ENCODE peak calls at places on chromosomes 2 and 18, in nine cellular contexts. L is kidney, Y is IMR-90, J is heart right ventricle, Q is fibroblast of mammary gland, S is upper lobe of right lung, E is glutamatergic neuron, C is GM10248, B is fibroblast of pulmonary artery. F is an unnamed sample.

GRCh38 chr2:226795281-226796011 is 4.2 kb downstream of the IRS1 start:
- DNase-seq in S (peak), Y (peak), C (no peak), Q (peak), B (no peak), E (no peak), L (peak), J (peak), F (no peak)

GRCh38 chr2:165795011-165795410 is 964 bp upstream of the GALNT3 start:
- DNase-seq in E (no peak), J (no peak), B (no peak), L (no peak), C (no peak), Y (peak), S (no peak), Q (no peak), F (no peak)

GRCh38 chr18:12015697-12016062 is 34.4 kb downstream of the IMPA2 start:
- DNase-seq in Q (peak), Y (peak), L (peak), C (no peak), S (peak), B (no peak), J (peak), E (no peak), F (peak)

GRCh38 chr2:196276421-196276820 is 105.0 kb upstream of the STK17B start:
- DNase-seq in B (no peak), Q (no peak), S (no peak), C (no peak), Y (no peak), L (no peak), J (no peak), E (no peak), F (no peak)

GRCh38 chr2:64453710-64454315 is at the start of gene LGALSL:
- DNase-seq in E (peak), C (peak), J (peak), B (peak), Q (no peak), Y (peak), L (peak), S (peak), F (peak)

GRCh38 chr2:191636586-191636985 is 41.4 kb upstream of the NABP1 start:
- DNase-seq in Y (no peak), S (no peak), J (no peak), Q (no peak), B (no peak), C (no peak), L (no peak), E (no peak), F (no peak)

GRCh38 chr2:46230115-46230571 is 67.1 kb upstream of the EPAS1 start:
- DNase-seq in Y (no peak), C (peak), J (peak), S (peak), B (no peak), Q (no peak), E (no peak), L (no peak), F (no peak)

GRCh38 chr2:151237422-151238012 is 24.1 kb downstream of the RBM43 start:
- DNase-seq in L (no peak), Q (peak), S (no peak), Y (peak), C (no peak), E (no peak), J (no peak), B (no peak), F (no peak)

GRCh38 chr2:241620419-241620769 is 16.6 kb downstream of the THAP4 start:
- DNase-seq in S (no peak), E (no peak), C (no peak), J (no peak), B (no peak), L (no peak), Y (peak), Q (peak), F (no peak)

GRCh38 chr2:112712903-112713584 is 7.8 kb upstream of the NT5DC4 start:
- DNase-seq in Y (peak), B (peak), J (no peak), L (no peak), Q (peak), E (no peak), C (no peak), S (no peak), F (no peak)

GRCh38 chr2:152413228-152414030 is 78.5 kb downstream of the FMNL2 start:
- DNase-seq in L (no peak), B (peak), Y (no peak), Q (no peak), C (no peak), J (no peak), E (no peak), S (no peak), F (no peak)

GRCh38 chr2:86764661-86765307 is 25.9 kb downstream of the CD8A start:
- DNase-seq in L (no peak), B (peak), E (no peak), S (no peak), Q (peak), J (no peak), C (peak), Y (peak), F (no peak)

GRCh38 chr2:183495589-183496267 is 371.5 kb downstream of the NUP35 start:
- DNase-seq in C (peak), Q (no peak), L (no peak), E (no peak), B (no peak), S (no peak), J (no peak), Y (no peak), F (no peak)

GRCh38 chr18:13672657-13673056 is 53.7 kb downstream of the FAM210A start:
- DNase-seq in B (no peak), L (no peak), S (no peak), J (no peak), Q (no peak), Y (no peak), E (no peak), C (no peak), F (no peak)

GRCh38 chr18:79869591-79870368 is 72.0 kb downstream of the KCNG2 start:
- DNase-seq in B (no peak), C (no peak), S (peak), Y (no peak), J (no peak), L (no peak), Q (no peak), E (no peak), F (no peak)

GRCh38 chr2:104656496-104657310 is 197.2 kb upstream of the POU3F3 start:
- DNase-seq in Y (no peak), B (no peak), J (peak), S (no peak), L (no peak), E (peak), Q (no peak), C (no peak), F (no peak)

GRCh38 chr2:95385570-95385984 is 16.9 kb upstream of the FAHD2A start:
- DNase-seq in S (peak), C (no peak), L (peak), E (no peak), Y (no peak), Q (no peak), J (no peak), B (no peak), F (no peak)
- TF ChIP-seq CTCF in S (no peak), C (no peak), L (no peak), E (no peak), Y (no peak), Q (no peak), J (no peak), B (no peak), F (no peak)

DNA sequence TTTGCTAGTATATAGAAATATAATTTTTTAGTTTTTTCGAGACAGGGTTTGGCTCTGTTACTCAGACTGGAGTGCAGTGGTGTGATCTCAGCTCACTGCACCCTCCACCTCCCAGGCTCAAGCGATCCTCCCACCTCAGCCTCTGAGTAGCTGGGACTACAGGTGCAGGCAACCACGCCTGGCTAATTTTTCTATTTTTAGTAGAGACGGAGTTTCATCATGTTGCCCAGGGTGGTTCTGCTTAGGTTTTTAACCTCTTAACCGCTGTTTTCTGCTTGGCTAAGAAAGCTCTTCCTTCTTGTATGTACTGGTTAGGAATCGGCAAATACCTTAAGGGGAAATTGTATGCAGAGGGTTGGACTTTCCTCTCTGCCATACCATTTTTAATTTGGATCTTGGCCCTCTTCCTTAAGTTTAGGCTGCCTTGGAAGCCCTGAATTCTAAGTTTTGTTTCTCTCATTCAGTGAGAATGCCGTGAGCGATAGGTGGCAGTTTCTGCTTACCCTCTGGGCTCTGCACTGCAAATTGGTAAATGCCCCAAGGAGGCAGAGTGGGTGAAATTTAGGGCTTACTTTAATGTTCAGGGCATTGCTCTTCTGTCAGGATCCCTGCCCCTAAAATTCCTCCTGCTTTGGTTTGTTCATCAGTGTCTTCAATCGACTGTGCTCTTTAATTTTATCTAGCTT is 32.3 kb downstream of the EML6 start:
- DNase-seq in B (no peak), S (no peak), Y (no peak), L (no peak), J (no peak), C (peak), Q (no peak), E (no peak), F (no peak)
- TF ChIP-seq CTCF in B (no peak), S (no peak), Y (no peak), L (no peak), J (no peak), C (peak), Q (no peak), E (no peak), F (no peak)

GRCh38 chr2:189763908-189764661 is 1.5 kb upstream of the OSGEPL1 start:
- DNase-seq in E (no peak), B (peak), J (no peak), C (no peak), Q (peak), Y (peak), S (no peak), L (no peak), F (no peak)

GRCh38 chr2:189762229-189762550 is 402 bp downstream of the OSGEPL1 start:
- DNase-seq in C (no peak), L (no peak), B (no peak), Y (no peak), J (no peak), S (no peak), Q (no peak), E (no peak), F (no peak)

DNA sequence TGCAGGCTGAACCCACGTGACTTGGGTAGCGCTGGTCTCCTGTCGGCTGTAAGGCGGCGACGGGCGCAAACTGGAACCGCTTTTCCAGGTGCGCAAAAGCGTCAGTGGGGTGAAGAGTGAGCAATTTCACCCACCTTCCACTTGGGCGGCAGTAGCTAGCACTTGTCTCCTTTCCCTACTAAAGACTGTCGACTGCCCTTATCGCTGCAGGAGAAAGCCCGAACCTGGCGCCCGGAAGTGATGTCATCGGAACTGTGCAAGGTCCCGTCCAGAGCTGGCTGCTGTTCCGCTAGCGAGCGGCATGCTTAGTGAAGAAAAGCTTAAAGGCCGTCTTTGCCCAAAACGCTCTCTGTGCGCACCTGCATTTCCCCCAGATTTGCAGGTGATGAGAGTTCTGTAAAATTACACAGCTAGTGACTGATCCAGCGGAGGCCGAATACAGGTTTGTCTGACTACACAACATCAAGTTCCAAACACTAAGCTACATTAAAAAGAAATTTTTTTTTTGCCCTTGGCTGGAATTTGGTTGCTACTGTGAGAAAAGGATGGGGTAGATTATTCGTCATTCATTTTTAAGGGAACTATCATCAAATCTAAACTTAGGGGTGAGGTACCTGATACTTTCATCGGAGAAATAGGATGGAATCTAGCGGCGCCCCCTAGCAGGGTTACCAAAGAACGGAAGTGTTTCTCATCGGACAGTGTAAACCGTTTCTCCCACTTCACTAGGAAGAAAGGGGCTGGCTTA is at the start of gene OSGEPL1:
- DNase-seq in C (peak), Q (peak), L (peak), J (peak), Y (peak), E (peak), B (peak), S (peak), F (peak)
- TF ChIP-seq CTCF in C (peak), Q (peak), L (peak), J (peak), Y (peak), E (peak), B (peak), S (peak), F (peak)

GRCh38 chr18:39238951-39239350 is 1673.4 kb upstream of the CELF4 start:
- DNase-seq in B (no peak), Q (no peak), J (no peak), Y (no peak), S (no peak), C (no peak), E (no peak), L (no peak), F (no peak)

GRCh38 chr18:39244242-39244641 is 1678.6 kb upstream of the CELF4 start:
- DNase-seq in L (no peak), C (no peak), Q (no peak), Y (no peak), E (no peak), S (no peak), B (no peak), J (no peak), F (no peak)

GRCh38 chr18:39241534-39241933 is 1675.9 kb upstream of the CELF4 start:
- DNase-seq in C (no peak), B (no peak), Y (no peak), S (no peak), Q (no peak), E (no peak), L (no peak), J (no peak), F (no peak)
- TF ChIP-seq CTCF in C (no peak), B (no peak), Y (no peak), S (no peak), Q (no peak), E (no peak), L (no peak), J (no peak), F (no peak)

GRCh38 chr18:32461704-32462272 is 8.9 kb downstream of the GAREM1 start:
- DNase-seq in C (no peak), J (no peak), B (no peak), L (no peak), Q (peak), E (no peak), S (no peak), Y (peak), F (no peak)
- TF ChIP-seq CTCF in C (no peak), J (no peak), B (no peak), L (no peak), Q (peak), E (peak), S (peak), Y (peak), F (peak)

GRCh38 chr2:127422631-127423475 is 4.6 kb downstream of the PROC start:
- DNase-seq in Q (no peak), B (no peak), Y (no peak), L (no peak), E (peak), S (peak), J (no peak), C (no peak), F (no peak)
- TF ChIP-seq CTCF in Q (no peak), B (no peak), Y (no peak), L (no peak), E (no peak), S (no peak), J (no peak), C (no peak), F (no peak)

DNA sequence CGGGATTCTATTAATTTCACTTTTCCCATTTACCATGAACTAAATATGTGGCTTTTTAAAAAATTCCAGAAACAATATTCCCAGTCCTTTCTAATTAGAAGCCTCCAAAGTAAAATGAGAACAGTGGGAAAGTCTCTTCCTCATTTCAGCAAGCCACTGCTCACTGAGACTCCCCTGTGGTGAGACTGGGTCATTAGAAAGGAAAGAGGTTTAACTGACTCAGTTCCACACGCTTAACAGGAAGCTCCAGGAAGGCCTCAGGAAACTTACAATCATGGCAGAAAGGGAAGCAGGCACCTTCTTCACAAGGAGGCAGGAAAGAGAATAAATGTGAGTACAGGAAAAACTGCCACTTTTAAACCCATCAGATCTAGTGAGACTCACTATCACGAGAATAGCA is 258.9 kb upstream of the CHAC2 start:
- DNase-seq in C (no peak), B (no peak), E (no peak), Q (peak), L (no peak), Y (peak), J (no peak), S (no peak), F (no peak)
- TF ChIP-seq CTCF in C (no peak), B (no peak), E (no peak), Q (no peak), L (no peak), Y (no peak), J (no peak), S (no peak), F (peak)

GRCh38 chr18:76923485-76924085 is 101.2 kb downstream of the ZNF236 start:
- DNase-seq in C (no peak), Y (peak), B (peak), L (no peak), J (no peak), E (peak), S (no peak), Q (peak), F (no peak)
- TF ChIP-seq CTCF in C (peak), Y (peak), B (peak), L (peak), J (peak), E (peak), S (no peak), Q (peak), F (peak)

GRCh38 chr2:210227689-210228088 is 2.4 kb upstream of the ACADL start:
- DNase-seq in B (no peak), S (no peak), L (no peak), C (no peak), Q (no peak), Y (no peak), J (no peak), E (no peak), F (no peak)

GRCh38 chr2:210228586-210228985 is 3.3 kb upstream of the ACADL start:
- DNase-seq in E (no peak), B (no peak), L (no peak), S (no peak), Y (no peak), C (no peak), Q (no peak), J (no peak), F (no peak)

GRCh38 chr2:210230984-210231383 is 5.7 kb upstream of the ACADL start:
- DNase-seq in Y (no peak), C (no peak), Q (no peak), S (no peak), B (no peak), L (no peak), J (no peak), E (no peak), F (no peak)

GRCh38 chr2:210230518-210230917 is 5.3 kb upstream of the ACADL start:
- DNase-seq in E (no peak), Y (no peak), S (no peak), J (no peak), B (no peak), Q (no peak), C (no peak), L (no peak), F (no peak)

GRCh38 chr2:210233487-210233886 is 8.2 kb upstream of the ACADL start:
- DNase-seq in J (no peak), L (no peak), B (no peak), E (no peak), S (peak), Q (no peak), C (no peak), Y (no peak), F (no peak)
- TF ChIP-seq CTCF in J (no peak), L (no peak), B (no peak), E (no peak), S (no peak), Q (no peak), C (no peak), Y (no peak), F (no peak)